ENCODE peak calls at places on chromosomes 12 and 14, in eight cellular contexts. C, X, O, I, T, Z, E and N are unnamed samples.

GRCh38 chr14:79161576-79161975 is 991.4 kb downstream of the NRXN3 start:
- DNase-seq in Z (peak), E (peak), C (peak), O (no peak), X (no peak), T (no peak), I (peak), N (no peak)

GRCh38 chr12:62332598-62332997 is 72.4 kb downstream of the USP15 start:
- DNase-seq in X (peak), E (no peak), Z (peak), I (no peak), T (no peak), C (peak), O (no peak), N (no peak)

GRCh38 chr14:69945905-69946304 is 66.7 kb downstream of the SMOC1 start:
- DNase-seq in C (peak), T (no peak), I (no peak), X (no peak), Z (no peak), E (peak), O (no peak), N (no peak)

GRCh38 chr12:13425766-13426165 is 229.2 kb downstream of the EMP1 start:
- DNase-seq in T (no peak), C (peak), X (peak), O (no peak), I (no peak), Z (peak), E (no peak), N (no peak)

GRCh38 chr14:101025656-101026055 is 122.1 kb upstream of the RTL1 start:
- DNase-seq in X (no peak), I (no peak), O (no peak), C (no peak), E (no peak), T (no peak), Z (no peak), N (no peak)

GRCh38 chr14:66859063-66859671 is 330.1 kb upstream of the GARIN2 start:
- DNase-seq in I (no peak), C (no peak), T (no peak), E (no peak), X (no peak), Z (no peak), O (no peak), N (no peak)

GRCh38 chr12:11958216-11959091 is 112.3 kb upstream of the BCL2L14 start:
- DNase-seq in X (peak), I (peak), E (peak), O (no peak), Z (peak), T (peak), C (peak), N (peak)

GRCh38 chr12:10497602-10498001 is 8.1 kb upstream of the EIF2S3B start:
- DNase-seq in C (peak), O (no peak), X (no peak), E (no peak), I (no peak), T (no peak), Z (no peak), N (no peak)